ENCODE peak calls at places on chromosome 1, in four cellular contexts. U, X, P and G are unnamed samples.

GRCh38 chr1:155307247-155307740 is 1.4 kb upstream of the FDPS start:
- DNase-seq in P (peak), X (no peak), U (no peak), G (no peak)

GRCh38 chr1:69263982-69264381 is 303.7 kb upstream of the LRRC7 start:
- DNase-seq in P (no peak), X (no peak), U (no peak), G (peak)

GRCh38 chr1:236869911-236870310 is 74.8 kb downstream of the MTR start:
- DNase-seq in P (no peak), U (no peak), X (no peak), G (no peak)

GRCh38 chr1:237470712-237471310 is 419.9 kb downstream of the ZP4 start:
- DNase-seq in P (no peak), U (no peak), X (no peak), G (peak)

GRCh38 chr1:236280438-236281285 is 1.1 kb downstream of the ERO1B start:
- DNase-seq in X (no peak), P (no peak), U (no peak), G (peak)

GRCh38 chr1:5745776-5746610 is 246.2 kb downstream of the NPHP4 start:
- DNase-seq in P (peak), X (no peak), U (peak), G (peak)

GRCh38 chr1:214473392-214473791 is 78.0 kb downstream of the PTPN14 start:
- DNase-seq in U (no peak), P (peak), X (no peak), G (no peak)

GRCh38 chr1:226690460-226690982 is 48.6 kb downstream of the ITPKB start:
- DNase-seq in P (no peak), X (no peak), U (no peak), G (no peak)

GRCh38 chr1:37682334-37682987 is 9.9 kb upstream of the CDCA8 start:
- DNase-seq in X (no peak), U (peak), P (peak), G (peak)

GRCh38 chr1:13702425-13703127 is 2.6 kb downstream of the PRDM2 start:
- DNase-seq in X (peak), U (no peak), P (no peak), G (no peak)

GRCh38 chr1:159756397-159756796 is 24.4 kb upstream of the DUSP23 start:
- DNase-seq in U (no peak), P (no peak), X (no peak), G (no peak)

GRCh38 chr1:73401666-73402065 is 796.3 kb downstream of the LRRIQ3 start:
- DNase-seq in P (no peak), X (no peak), U (no peak), G (no peak)

GRCh38 chr1:63327417-63328139 is 5.2 kb downstream of the FOXD3 start:
- DNase-seq in X (no peak), P (peak), U (peak), G (peak)

GRCh38 chr1:222813866-222814535 is 838 bp upstream of the DISP1 start:
- DNase-seq in P (no peak), U (no peak), X (no peak), G (no peak)

GRCh38 chr1:1437033-1437903 is 1.8 kb downstream of the VWA1 start:
- DNase-seq in X (no peak), P (no peak), U (no peak), G (no peak)

GRCh38 chr1:206590025-206590834 is 22.0 kb downstream of the EIF2D start:
- DNase-seq in U (peak), P (no peak), X (no peak), G (no peak)

GRCh38 chr1:1926346-1926811 is 7.3 kb upstream of the TMEM52 start:
- DNase-seq in P (no peak), U (no peak), X (no peak), G (no peak)

GRCh38 chr1:109263234-109263596 is 13.9 kb downstream of the CELSR2 start:
- DNase-seq in U (no peak), P (no peak), X (no peak), G (no peak)

GRCh38 chr1:225470691-225471452 is 43.0 kb upstream of the LBR start:
- DNase-seq in P (no peak), X (no peak), U (no peak), G (no peak)

GRCh38 chr1:207649204-207649753 is 4.3 kb downstream of the CR1L start:
- DNase-seq in X (no peak), U (no peak), P (no peak), G (peak)

GRCh38 chr1:49036700-49037099 is 260.0 kb upstream of the BEND5 start:
- DNase-seq in P (no peak), X (no peak), U (no peak), G (no peak)

DNA sequence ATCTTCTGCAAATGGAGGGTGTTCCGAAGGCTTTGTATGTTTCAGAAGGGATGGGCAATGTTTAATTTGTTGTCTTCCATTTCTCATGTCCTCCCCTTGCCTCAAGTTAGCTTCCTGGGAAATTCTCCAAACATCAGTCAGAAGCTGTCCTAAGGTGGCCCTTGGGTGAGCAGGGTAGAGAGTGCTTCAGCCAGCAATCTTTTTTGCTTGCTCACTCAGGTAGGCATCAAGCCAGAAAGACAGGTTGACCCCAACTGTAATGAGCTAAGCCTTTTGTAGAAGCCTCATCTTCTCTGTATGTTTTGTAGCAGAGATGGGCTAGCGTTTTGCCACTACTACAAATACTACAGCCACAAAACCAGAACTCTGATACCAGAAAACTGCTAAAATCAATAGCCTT is 321.5 kb upstream of the FAM78B start:
- DNase-seq in X (no peak), U (no peak), P (no peak), G (no peak)
- TF ChIP-seq TARDBP in X (no peak), U (no peak), P (no peak), G (no peak)

GRCh38 chr1:112698366-112699310 is 8.3 kb downstream of the RHOC start:
- DNase-seq in P (peak), U (peak), X (no peak), G (no peak)
- TF ChIP-seq TARDBP in P (no peak), U (no peak), X (no peak), G (no peak)

DNA sequence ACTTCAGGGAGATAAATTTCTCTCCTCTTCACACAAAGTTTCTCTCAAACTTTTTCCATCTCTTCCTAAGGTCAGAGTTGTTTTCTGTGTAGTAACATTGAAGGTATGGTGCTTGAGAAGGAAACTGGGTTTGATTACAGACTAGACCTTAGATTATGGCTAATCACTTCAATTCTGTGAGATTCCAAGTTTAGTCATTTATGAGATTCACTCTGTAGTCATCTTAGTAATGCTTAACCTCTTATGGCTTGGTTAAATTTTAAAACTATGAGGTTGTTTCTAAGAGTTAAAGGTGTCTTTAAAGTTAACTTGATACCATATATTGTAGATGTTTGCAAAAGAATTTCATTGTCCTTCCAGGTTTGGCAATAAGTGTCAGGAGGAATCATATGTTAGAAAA is 1092.2 kb downstream of the KCNT2 start:
- DNase-seq in U (no peak), X (no peak), P (no peak), G (no peak)
- TF ChIP-seq TARDBP in U (no peak), X (no peak), P (no peak), G (no peak)

GRCh38 chr1:181213056-181213455 is 124.6 kb downstream of the IER5 start:
- DNase-seq in U (no peak), P (no peak), X (no peak), G (no peak)
- TF ChIP-seq TARDBP in U (no peak), P (no peak), X (no peak), G (no peak)

GRCh38 chr1:205356424-205357151 is at the start of gene KLHDC8A:
- DNase-seq in P (no peak), U (no peak), X (no peak), G (no peak)
- TF ChIP-seq TARDBP in P (no peak), U (no peak), X (no peak), G (no peak)